ENCODE peak calls at places on chromosome 18, in eight cellular contexts. J is GM12865; A is CD4-positive, CD25-positive, alpha-beta regulatory T cell; D is kidney tubule cell; H is HuH-7; V is NCI-H345; B is foreskin fibroblast; Y is activated CD8-positive, alpha-beta T cell treated with anti-CD3 and anti-CD28 coated beads, Interleukin-2, amount 10 ng/mL, durations not matched to agents 7 days and 5 days. C is an unnamed sample.

GRCh38 chr18:76445275-76445674 is 49.8 kb downstream of the ZNF516 start:
- DNase-seq in J (no peak), A (no peak), D (peak), H (no peak), V (no peak), B (peak), Y (no peak), C (no peak)

GRCh38 chr18:45402485-45403056 is 212.7 kb upstream of the SLC14A2 start:
- DNase-seq in J (no peak), A (no peak), D (peak), H (no peak), V (no peak), B (peak), Y (no peak), C (no peak)

GRCh38 chr18:58670561-58671121 is 624 bp upstream of the MALT1 start:
- DNase-seq in J (no peak), A (no peak), D (no peak), H (no peak), V (peak), B (no peak), Y (no peak), C (no peak)

GRCh38 chr18:76354348-76354747 is 140.7 kb downstream of the ZNF516 start:
- DNase-seq in J (no peak), A (no peak), D (peak), H (no peak), V (no peak), B (peak), Y (no peak), C (no peak)

GRCh38 chr18:48290162-48290926 is 118.8 kb downstream of the ZBTB7C start:
- DNase-seq in J (no peak), A (no peak), D (no peak), H (no peak), V (peak), B (no peak), Y (no peak), C (no peak)

GRCh38 chr18:67410671-67411070 is 105.8 kb downstream of the DSEL start:
- DNase-seq in J (no peak), A (no peak), D (no peak), H (no peak), V (no peak), B (peak), Y (no peak), C (no peak)

GRCh38 chr18:65983750-65984149 is 232.9 kb downstream of the CDH7 start:
- DNase-seq in J (no peak), A (no peak), D (no peak), H (no peak), V (no peak), B (no peak), Y (no peak), C (no peak)

GRCh38 chr18:13608791-13609552 is 117.4 kb downstream of the FAM210A start:
- DNase-seq in J (peak), A (no peak), D (peak), H (no peak), V (no peak), B (no peak), Y (peak), C (no peak)

GRCh38 chr18:36354989-36355388 is 57.5 kb downstream of the FHOD3 start:
- DNase-seq in J (no peak), A (no peak), D (peak), H (no peak), V (no peak), B (peak), Y (no peak), C (no peak)

GRCh38 chr18:76450912-76451421 is 44.1 kb downstream of the ZNF516 start:
- DNase-seq in J (peak), A (no peak), D (peak), H (no peak), V (no peak), B (peak), Y (no peak), C (peak)

GRCh38 chr18:62585274-62586147 is 62.7 kb downstream of the ZCCHC2 start:
- DNase-seq in J (no peak), A (no peak), D (no peak), H (no peak), V (no peak), B (no peak), Y (no peak), C (no peak)

GRCh38 chr18:59967878-59968277 is 68.1 kb downstream of the PMAIP1 start:
- DNase-seq in J (no peak), A (no peak), D (no peak), H (no peak), V (no peak), B (no peak), Y (no peak), C (no peak)

GRCh38 chr18:39455300-39455699 is 1889.7 kb upstream of the CELF4 start:
- DNase-seq in J (no peak), A (no peak), D (peak), H (no peak), V (peak), B (peak), Y (no peak), C (no peak)

GRCh38 chr18:58952871-58953270 is 88.2 kb downstream of the ZNF532 start:
- DNase-seq in J (no peak), A (no peak), D (no peak), H (peak), V (no peak), B (no peak), Y (no peak), C (no peak)

GRCh38 chr18:55338955-55339662 is 248.9 kb downstream of the TCF4 start:
- DNase-seq in J (no peak), A (no peak), D (no peak), H (no peak), V (no peak), B (no peak), Y (no peak), C (no peak)

GRCh38 chr18:11994708-11995444 is 13.6 kb downstream of the IMPA2 start:
- DNase-seq in J (no peak), A (no peak), D (peak), H (peak), V (no peak), B (peak), Y (no peak), C (no peak)

GRCh38 chr18:23301971-23302370 is 151.1 kb upstream of the RIOK3 start:
- DNase-seq in J (no peak), A (no peak), D (no peak), H (no peak), V (peak), B (no peak), Y (no peak), C (no peak)

GRCh38 chr18:28778706-28779105 is 601.8 kb upstream of the CDH2 start:
- DNase-seq in J (no peak), A (no peak), D (no peak), H (no peak), V (no peak), B (no peak), Y (no peak), C (peak)

GRCh38 chr18:3442894-3443293 is 7.1 kb upstream of the TGIF1 start:
- DNase-seq in J (no peak), A (no peak), D (no peak), H (no peak), V (no peak), B (no peak), Y (no peak), C (no peak)

GRCh38 chr18:47248610-47249343 is 2.7 kb downstream of the SKOR2 start:
- DNase-seq in J (no peak), A (no peak), D (no peak), H (no peak), V (no peak), B (no peak), Y (no peak), C (no peak)

GRCh38 chr18:2794159-2794558 is 52.6 kb upstream of the EMILIN2 start:
- DNase-seq in J (no peak), A (no peak), D (no peak), H (no peak), V (no peak), B (no peak), Y (no peak), C (no peak)

GRCh38 chr18:49751427-49752094 is 61.8 kb downstream of the ACAA2 start:
- DNase-seq in J (no peak), A (no peak), D (no peak), H (no peak), V (no peak), B (no peak), Y (no peak), C (no peak)

GRCh38 chr18:69787825-69788547 is 159.7 kb downstream of the CD226 start:
- DNase-seq in J (no peak), A (no peak), D (peak), H (no peak), V (no peak), B (peak), Y (no peak), C (no peak)

GRCh38 chr18:45359275-45360009 is 255.8 kb upstream of the SLC14A2 start:
- DNase-seq in J (no peak), A (no peak), D (peak), H (no peak), V (peak), B (no peak), Y (no peak), C (no peak)

GRCh38 chr18:29157057-29157780 is 980.3 kb upstream of the CDH2 start:
- DNase-seq in J (no peak), A (no peak), D (no peak), H (no peak), V (no peak), B (no peak), Y (no peak), C (no peak)

GRCh38 chr18:48048251-48048650 is 117.8 kb upstream of the SMAD2 start:
- DNase-seq in J (no peak), A (no peak), D (no peak), H (no peak), V (no peak), B (no peak), Y (no peak), C (no peak)

GRCh38 chr18:23133860-23134779 is 1.2 kb upstream of the CABLES1 start:
- DNase-seq in J (peak), A (peak), D (peak), H (peak), V (peak), B (no peak), Y (peak), C (no peak)

GRCh38 chr18:41681138-41681881 is 273.7 kb upstream of the PIK3C3 start:
- DNase-seq in J (no peak), A (no peak), D (peak), H (no peak), V (no peak), B (no peak), Y (no peak), C (no peak)

GRCh38 chr18:60935046-60935445 is 398.2 kb upstream of the CDH20 start:
- DNase-seq in J (no peak), A (no peak), D (no peak), H (no peak), V (no peak), B (no peak), Y (no peak), C (no peak)

GRCh38 chr18:9787126-9787525 is 79.0 kb downstream of the RAB31 start:
- DNase-seq in J (no peak), A (no peak), D (no peak), H (no peak), V (no peak), B (no peak), Y (no peak), C (no peak)

GRCh38 chr18:48676756-48677368 is 138.0 kb downstream of the CTIF start:
- DNase-seq in J (peak), A (peak), D (peak), H (peak), V (no peak), B (no peak), Y (peak), C (peak)

GRCh38 chr18:8800041-8800441 is 94.7 kb downstream of the MTCL1 start:
- DNase-seq in J (no peak), A (no peak), D (no peak), H (no peak), V (no peak), B (peak), Y (no peak), C (no peak)

GRCh38 chr18:6601241-6601640 is 128.3 kb upstream of the ARHGAP28 start:
- DNase-seq in J (no peak), A (no peak), D (no peak), H (no peak), V (no peak), B (no peak), Y (no peak), C (no peak)

GRCh38 chr18:79568543-79569205 is 110.9 kb upstream of the CTDP1 start:
- DNase-seq in J (no peak), A (no peak), D (no peak), H (no peak), V (no peak), B (no peak), Y (no peak), C (peak)

GRCh38 chr18:23131693-23132319 is 3.5 kb upstream of the CABLES1 start:
- DNase-seq in J (peak), A (peak), D (peak), H (peak), V (peak), B (peak), Y (peak), C (no peak)

GRCh38 chr18:8003878-8004675 is 437.0 kb downstream of the PTPRM start:
- DNase-seq in J (no peak), A (no peak), D (no peak), H (no peak), V (no peak), B (no peak), Y (no peak), C (no peak)

GRCh38 chr18:11309172-11309571 is 159.8 kb upstream of the PIEZO2 start:
- DNase-seq in J (peak), A (no peak), D (peak), H (no peak), V (no peak), B (no peak), Y (no peak), C (no peak)

C was measured in chondrocyte.